ENCODE peak calls at places on chromosomes 4 and X, in six cellular contexts. Q is D341Med; L is activated CD4-positive, alpha-beta T cell treated with anti-CD3 and anti-CD28 coated beads, Interleukin-2, amount 10 ng/mL, durations not matched to agents 7 days and 5 days; O is GM23338; B is PC-9; J is naive B cell. K is an unnamed sample.
A peak's percentile ranks its signal among the peaks of the same experiment; 100 is the strongest.

GRCh38 chr4:86306816-86307215 is 53.0 kb downstream of the MAPK10 start:
- DNase-seq in J (no peak), B (no peak), L (no peak), Q (no peak), O (no peak), K (no peak)

GRCh38 chr4:6548201-6548881 is 26.6 kb upstream of the MAN2B2 start:
- DNase-seq in Q (peak; percentile 84), J (no peak), B (peak; percentile 80), O (peak; percentile 75), L (peak; percentile 8), K (no peak)

GRCh38 chrX:66504481-66504880 is 134.4 kb downstream of the EDA2R start:
- DNase-seq in L (no peak), J (no peak), Q (no peak), B (no peak), O (no peak), K (no peak)

GRCh38 chrX:17605676-17606075 is 131.6 kb upstream of the SCML1 start:
- DNase-seq in Q (no peak), O (no peak), J (no peak), B (no peak), L (no peak), K (no peak)

GRCh38 chr4:183876268-183876934 is 28.7 kb upstream of the STOX2 start:
- DNase-seq in Q (no peak), J (no peak), L (no peak), O (no peak), B (peak; percentile 49), K (peak; percentile 36)

GRCh38 chrX:318068-318738 is 393 bp downstream of the GTPBP6 start:
- DNase-seq in J (peak; percentile 95), O (peak; percentile 100), L (peak; percentile 99), Q (peak; percentile 90), B (peak; percentile 95), K (peak; percentile 96)

GRCh38 chr4:79964715-79965345 is 108.2 kb downstream of the ANTXR2 start:
- DNase-seq in J (no peak), Q (no peak), B (no peak), L (no peak), O (peak; percentile 86), K (no peak)

GRCh38 chr4:155405059-155405458 is 28.3 kb upstream of the MAP9 start:
- DNase-seq in L (no peak), O (no peak), Q (no peak), B (no peak), J (no peak), K (peak; percentile 13)

GRCh38 chr4:88792268-88792781 is 94.7 kb upstream of the NAP1L5 start:
- DNase-seq in B (no peak), J (no peak), L (no peak), Q (no peak), O (peak; percentile 38), K (peak; percentile 70)

GRCh38 chrX:56498756-56499155 is 64.7 kb upstream of the UBQLN2 start:
- DNase-seq in B (peak; percentile 29), O (no peak), J (no peak), Q (no peak), L (no peak), K (no peak)

GRCh38 chr4:74042681-74043080 is 4.2 kb upstream of the CXCL3 start:
- DNase-seq in Q (no peak), O (peak; percentile 35), L (no peak), J (no peak), B (no peak), K (no peak)

GRCh38 chr4:40583850-40584439 is 45.7 kb downstream of the RBM47 start:
- DNase-seq in Q (no peak), L (no peak), B (no peak), O (no peak), J (no peak), K (no peak)

K was measured in non-pigmented ciliary epithelial cell.